ENCODE peak calls at places on chromosome 10, in six cellular contexts. W, X, N, P, S and F are unnamed samples.
A peak's percentile ranks its signal among the peaks of the same experiment; 100 is the strongest.

GRCh38 chr10:79116801-79117723 is 48.3 kb downstream of the ZMIZ1 start:
- DNase-seq in W (no peak), X (peak; percentile 54), N (no peak), P (no peak), S (peak; percentile 79), F (peak; percentile 30)

GRCh38 chr10:53487019-53487983 is 714.7 kb upstream of the MBL2 start:
- DNase-seq in W (no peak), X (no peak), N (no peak), P (no peak), S (no peak), F (no peak)

GRCh38 chr10:116771101-116771705 is 28.8 kb upstream of the HSPA12A start:
- DNase-seq in W (peak; percentile 91), X (peak; percentile 89), N (no peak), P (no peak), S (peak; percentile 72), F (peak; percentile 95)

GRCh38 chr10:73810735-73811465 is 498 bp downstream of the NDST2 start:
- DNase-seq in W (no peak), X (peak; percentile 54), N (peak; percentile 72), P (no peak), S (peak; percentile 78), F (peak; percentile 33)

GRCh38 chr10:26292058-26292457 is 75.5 kb downstream of the GAD2 start:
- DNase-seq in W (no peak), X (no peak), N (no peak), P (peak; percentile 83), S (no peak), F (no peak)

GRCh38 chr10:33010132-33011037 is 52.4 kb upstream of the ITGB1 start:
- DNase-seq in W (no peak), X (peak; percentile 84), N (no peak), P (no peak), S (no peak), F (peak; percentile 72)

GRCh38 chr10:73018632-73019031 is 64.0 kb upstream of the PLA2G12B start:
- DNase-seq in W (no peak), X (no peak), N (no peak), P (no peak), S (no peak), F (no peak)

GRCh38 chr10:98251399-98251798 is 16.6 kb downstream of the LOXL4 start:
- DNase-seq in W (no peak), X (no peak), N (no peak), P (no peak), S (no peak), F (no peak)

GRCh38 chr10:102411341-102412255 is 7.0 kb downstream of the PSD start:
- DNase-seq in W (no peak), X (no peak), N (no peak), P (no peak), S (no peak), F (no peak)
- H3K4me3 ChIP-seq in W (no peak overlapping the region), X (no peak overlapping the region), N (no peak overlapping the region), P (peak overlapping the region; percentile 37), S (no peak overlapping the region), F (no peak overlapping the region)

DNA sequence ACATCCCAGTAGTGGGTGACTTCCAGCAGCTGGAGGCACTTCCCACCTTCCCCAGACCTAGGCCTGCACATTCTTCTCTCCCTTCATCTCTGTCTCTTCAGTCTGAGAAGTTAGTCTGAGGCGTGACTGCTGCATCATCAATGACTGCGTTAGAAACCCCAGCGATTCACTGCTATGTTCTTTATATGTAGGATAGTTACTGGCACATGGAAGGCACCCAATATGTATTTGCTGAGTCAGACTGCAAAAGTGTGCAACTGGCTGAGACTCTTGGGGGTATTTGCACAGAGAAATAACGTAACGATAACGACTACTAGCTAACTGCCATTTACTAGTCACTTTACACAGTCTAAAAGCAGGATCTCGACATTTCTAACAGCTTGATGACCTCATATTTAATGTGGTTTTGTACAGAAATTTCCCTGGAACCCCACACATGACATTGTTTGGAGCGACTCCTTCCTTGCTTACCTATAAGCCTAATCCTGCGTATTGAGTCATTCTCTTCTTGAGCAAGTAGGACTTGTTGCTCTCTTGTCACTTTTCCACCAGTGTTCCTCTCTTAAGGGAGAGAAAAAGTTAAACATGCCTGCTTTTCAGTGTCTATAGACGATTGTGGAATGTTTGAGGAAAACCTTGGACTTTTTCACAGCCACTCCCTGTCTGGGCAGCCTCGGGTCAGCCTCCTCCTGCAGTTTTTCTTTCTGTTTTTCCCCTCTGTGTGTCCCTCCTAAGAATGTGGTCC is 45.5 kb downstream of the THNSL1 start:
- DNase-seq in W (no peak), X (no peak), N (no peak), P (no peak), S (no peak), F (no peak)
- H3K4me3 ChIP-seq in W (no peak overlapping the region), X (no peak overlapping the region), N (no peak overlapping the region), P (no peak overlapping the region), S (no peak overlapping the region), F (peak overlapping the region; percentile 22)

DNA sequence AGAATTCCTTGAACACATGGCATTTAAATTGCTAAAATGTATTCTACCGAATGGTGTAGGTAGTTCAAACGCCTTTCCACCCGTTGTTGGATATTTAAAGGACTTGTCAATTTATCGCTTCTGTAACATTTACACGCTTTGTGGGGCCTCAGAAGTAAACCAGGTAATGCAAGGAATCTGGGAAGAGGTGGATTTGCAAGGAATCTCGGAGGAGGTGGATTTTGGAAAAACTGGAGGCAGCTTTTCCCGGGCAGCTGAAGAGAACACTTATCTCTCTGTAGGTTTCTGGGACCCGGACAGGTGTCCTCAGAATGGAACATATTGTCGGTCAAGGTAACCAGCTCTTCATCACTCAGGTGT is 592 bp upstream of the MAPK8 start:
- DNase-seq in W (no peak), X (no peak), N (no peak), P (no peak), S (no peak), F (no peak)
- H3K4me3 ChIP-seq in W (peak overlapping the region; percentile 98), X (peak overlapping the region; percentile 74), N (peak overlapping the region; percentile 52), P (peak overlapping the region; percentile 76), S (peak overlapping the region; percentile 84), F (peak overlapping the region; percentile 78)

DNA sequence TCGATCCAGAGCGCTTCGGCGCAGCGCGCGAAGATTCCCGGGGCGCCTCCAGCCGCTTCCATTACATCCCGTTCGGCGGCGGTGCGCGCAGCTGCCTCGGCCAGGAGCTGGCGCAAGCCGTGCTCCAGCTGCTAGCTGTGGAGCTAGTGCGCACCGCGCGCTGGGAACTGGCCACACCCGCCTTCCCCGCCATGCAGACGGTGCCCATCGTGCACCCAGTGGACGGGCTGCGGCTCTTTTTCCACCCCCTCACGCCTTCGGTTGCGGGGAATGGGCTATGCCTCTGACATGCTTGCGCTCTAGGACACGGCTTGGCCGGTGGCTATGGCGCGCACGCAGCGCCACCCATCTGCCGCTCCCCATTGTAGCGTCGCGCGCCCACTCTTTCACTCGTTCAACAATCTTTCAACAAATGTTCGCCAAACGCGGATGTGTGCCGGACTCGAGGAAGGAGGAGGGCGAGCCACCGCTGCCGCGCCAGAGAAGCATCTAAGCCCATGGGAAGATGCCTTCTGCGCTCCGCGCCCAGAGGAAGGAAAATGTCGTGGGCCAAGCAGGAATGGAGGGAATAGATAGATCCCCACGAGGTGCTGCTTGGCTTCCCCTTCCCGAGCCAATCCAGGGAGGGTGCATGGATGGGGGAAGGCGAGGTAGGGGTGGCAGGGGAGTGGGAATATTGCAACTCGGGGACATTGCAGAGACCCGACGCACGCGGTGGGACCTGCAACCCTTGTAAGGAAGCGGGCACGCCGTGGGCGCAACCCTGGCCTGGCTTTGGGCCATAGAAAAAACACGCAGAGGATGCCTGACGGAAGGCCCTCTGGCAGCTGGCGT is 5.1 kb upstream of the CYP26A1 start:
- DNase-seq in W (peak; percentile 63), X (peak; percentile 61), N (no peak), P (no peak), S (peak; percentile 51), F (no peak)
- H3K4me3 ChIP-seq in W (no peak overlapping the region), X (no peak overlapping the region), N (no peak overlapping the region), P (peak overlapping the region; percentile 69), S (no peak overlapping the region), F (no peak overlapping the region)

GRCh38 chr10:60541461-60541860 is 151.8 kb upstream of the ANK3 start:
- DNase-seq in W (no peak), X (no peak), N (no peak), P (no peak), S (no peak), F (no peak)
- H3K4me3 ChIP-seq in W (no peak overlapping the region), X (no peak overlapping the region), N (no peak overlapping the region), P (no peak overlapping the region), S (peak overlapping the region; percentile 25), F (no peak overlapping the region)

DNA sequence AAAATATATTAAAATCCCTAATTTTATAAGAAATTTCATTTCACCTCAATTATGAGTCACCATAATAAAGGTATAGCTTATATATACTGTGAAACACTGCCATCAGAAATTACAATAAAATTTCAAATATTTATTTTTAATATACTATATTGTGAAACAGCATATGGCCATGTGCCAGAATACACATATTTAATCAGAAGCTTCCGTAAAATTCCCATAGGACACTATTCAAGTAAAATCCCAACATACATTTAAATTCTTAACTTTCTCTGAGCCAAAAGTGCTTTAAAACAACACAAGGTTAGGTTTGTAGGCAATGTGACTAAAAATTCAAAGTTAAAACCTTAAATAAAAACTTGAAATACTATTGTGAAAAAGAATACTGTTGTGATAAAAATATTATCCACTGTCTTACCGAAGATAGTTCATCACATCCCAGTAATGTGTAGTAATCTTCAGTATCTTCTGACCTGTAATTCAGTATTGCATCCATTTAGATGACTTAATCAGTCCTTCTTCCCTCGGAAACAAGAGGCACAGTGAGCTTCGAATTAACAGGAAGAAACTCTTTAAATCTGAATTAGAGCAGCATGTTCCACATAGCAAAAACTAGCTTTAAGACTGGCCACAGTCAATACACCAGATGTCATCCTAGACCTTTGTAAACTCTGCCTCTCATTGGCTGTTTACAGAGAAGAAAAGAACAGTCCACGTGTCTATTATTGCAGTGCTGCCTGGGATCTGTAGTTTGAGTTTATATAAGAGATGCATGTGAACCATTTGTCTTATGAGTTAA is at the start of gene DNAJC12:
- DNase-seq in W (no peak), X (peak; percentile 46), N (peak; percentile 29), P (no peak), S (no peak), F (peak; percentile 82)
- H3K4me3 ChIP-seq in W (peak within 1 kb of the TSS; percentile 5), X (no peak within 1 kb of the TSS), N (no peak within 1 kb of the TSS), P (no peak within 1 kb of the TSS), S (peak within 1 kb of the TSS; percentile 59), F (peak within 1 kb of the TSS; percentile 66)

DNA sequence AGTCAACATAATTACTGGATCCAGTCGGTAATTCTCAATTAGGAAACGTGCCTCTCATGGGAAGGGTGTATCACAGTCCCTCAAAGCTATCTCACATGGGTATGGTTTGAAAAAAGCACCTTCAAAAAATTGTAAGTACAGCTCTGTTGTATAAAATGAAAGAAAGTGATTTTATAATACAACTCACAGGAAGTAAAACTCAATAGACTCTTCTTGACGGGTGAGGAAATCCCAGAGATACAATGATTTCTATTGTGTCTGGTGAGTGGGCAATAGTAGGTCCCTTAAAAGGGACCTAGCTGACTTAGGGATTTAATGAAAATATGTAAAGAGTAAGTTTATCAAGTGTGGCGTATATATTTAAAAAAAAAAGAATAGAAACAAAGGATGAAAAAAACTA is 27.0 kb downstream of the TASOR2 start:
- DNase-seq in W (no peak), X (no peak), N (peak; percentile 11), P (no peak), S (no peak), F (no peak)
- H3K4me3 ChIP-seq in W (no peak overlapping the region), X (no peak overlapping the region), N (peak overlapping the region; percentile 32), P (no peak overlapping the region), S (peak overlapping the region; percentile 42), F (no peak overlapping the region)